ENCODE peak calls at places on chromosomes 6 and 20, in seven cellular contexts. One of them, this sample, is unnamed.
A peak's percentile ranks its signal among the peaks of the same experiment; 100 is the strongest.

GRCh38 chr6:109867009-109867969 is 110.8 kb upstream of the GPR6 start:
- DNase-seq in retina: peak; percentile 21
- DNase-seq in lower leg skin: peak; percentile 85
- DNase-seq in stimulated activated CD4-positive, alpha-beta T cell treated with anti-CD3 and anti-CD28 coated beads, Interleukin-12 subunit alpha, Interleukin-12 subunit beta, amount 100 ng/mL, for 48 hours: no peak
- DNase-seq in NCI-H2081: no peak
- DNase-seq in HFFc6: no peak
- DNase-seq in midbrain: peak; percentile 81
- DNase-seq in this sample: no peak

GRCh38 chr20:461254-462198 is 807 bp downstream of the TBC1D20 start:
- DNase-seq in NCI-H2081: peak; percentile 41
- DNase-seq in midbrain: peak; percentile 52
- DNase-seq in lower leg skin: peak; percentile 92
- DNase-seq in HFFc6: peak; percentile 32
- DNase-seq in retina: peak; percentile 80
- DNase-seq in stimulated activated CD4-positive, alpha-beta T cell treated with anti-CD3 and anti-CD28 coated beads, Interleukin-12 subunit alpha, Interleukin-12 subunit beta, amount 100 ng/mL, for 48 hours: no peak
- DNase-seq in this sample: peak; percentile 52

GRCh38 chr6:109379706-109380105 is 2.6 kb downstream of the CD164 start:
- DNase-seq in HFFc6: peak; percentile 75
- DNase-seq in retina: no peak
- DNase-seq in NCI-H2081: no peak
- DNase-seq in lower leg skin: no peak
- DNase-seq in midbrain: no peak
- DNase-seq in stimulated activated CD4-positive, alpha-beta T cell treated with anti-CD3 and anti-CD28 coated beads, Interleukin-12 subunit alpha, Interleukin-12 subunit beta, amount 100 ng/mL, for 48 hours: no peak
- DNase-seq in this sample: no peak

GRCh38 chr6:28429781-28430180 is 13.5 kb downstream of the ZSCAN23 start:
- DNase-seq in retina: no peak
- DNase-seq in midbrain: no peak
- DNase-seq in NCI-H2081: no peak
- DNase-seq in stimulated activated CD4-positive, alpha-beta T cell treated with anti-CD3 and anti-CD28 coated beads, Interleukin-12 subunit alpha, Interleukin-12 subunit beta, amount 100 ng/mL, for 48 hours: no peak
- DNase-seq in lower leg skin: no peak
- DNase-seq in HFFc6: no peak
- DNase-seq in this sample: no peak

GRCh38 chr6:148143771-148144170 is 198.9 kb upstream of the SASH1 start:
- DNase-seq in NCI-H2081: no peak
- DNase-seq in HFFc6: no peak
- DNase-seq in retina: no peak
- DNase-seq in lower leg skin: no peak
- DNase-seq in stimulated activated CD4-positive, alpha-beta T cell treated with anti-CD3 and anti-CD28 coated beads, Interleukin-12 subunit alpha, Interleukin-12 subunit beta, amount 100 ng/mL, for 48 hours: no peak
- DNase-seq in midbrain: no peak
- DNase-seq in this sample: no peak

GRCh38 chr6:97885844-97886243 is 602.8 kb upstream of the MMS22L start:
- DNase-seq in NCI-H2081: no peak
- DNase-seq in stimulated activated CD4-positive, alpha-beta T cell treated with anti-CD3 and anti-CD28 coated beads, Interleukin-12 subunit alpha, Interleukin-12 subunit beta, amount 100 ng/mL, for 48 hours: no peak
- DNase-seq in midbrain: no peak
- DNase-seq in lower leg skin: no peak
- DNase-seq in retina: no peak
- DNase-seq in HFFc6: no peak
- DNase-seq in this sample: no peak

GRCh38 chr6:43749461-43749860 is 20.6 kb upstream of the VEGFA start:
- DNase-seq in HFFc6: no peak
- DNase-seq in stimulated activated CD4-positive, alpha-beta T cell treated with anti-CD3 and anti-CD28 coated beads, Interleukin-12 subunit alpha, Interleukin-12 subunit beta, amount 100 ng/mL, for 48 hours: no peak
- DNase-seq in retina: no peak
- DNase-seq in NCI-H2081: no peak
- DNase-seq in midbrain: no peak
- DNase-seq in lower leg skin: no peak
- DNase-seq in this sample: no peak

GRCh38 chr6:41477572-41477971 is 68.6 kb upstream of the FOXP4 start:
- DNase-seq in lower leg skin: no peak
- DNase-seq in HFFc6: no peak
- DNase-seq in retina: no peak
- DNase-seq in stimulated activated CD4-positive, alpha-beta T cell treated with anti-CD3 and anti-CD28 coated beads, Interleukin-12 subunit alpha, Interleukin-12 subunit beta, amount 100 ng/mL, for 48 hours: no peak
- DNase-seq in midbrain: no peak
- DNase-seq in NCI-H2081: no peak
- DNase-seq in this sample: no peak

GRCh38 chr6:149012040-149012545 is 265.3 kb downstream of the UST start:
- DNase-seq in stimulated activated CD4-positive, alpha-beta T cell treated with anti-CD3 and anti-CD28 coated beads, Interleukin-12 subunit alpha, Interleukin-12 subunit beta, amount 100 ng/mL, for 48 hours: no peak
- DNase-seq in retina: no peak
- DNase-seq in lower leg skin: no peak
- DNase-seq in NCI-H2081: no peak
- DNase-seq in HFFc6: peak; percentile 99
- DNase-seq in midbrain: no peak
- DNase-seq in this sample: no peak

GRCh38 chr20:11540558-11540957 is 377.1 kb upstream of the BTBD3 start:
- DNase-seq in NCI-H2081: no peak
- DNase-seq in lower leg skin: no peak
- DNase-seq in retina: no peak
- DNase-seq in stimulated activated CD4-positive, alpha-beta T cell treated with anti-CD3 and anti-CD28 coated beads, Interleukin-12 subunit alpha, Interleukin-12 subunit beta, amount 100 ng/mL, for 48 hours: no peak
- DNase-seq in midbrain: no peak
- DNase-seq in HFFc6: no peak
- DNase-seq in this sample: no peak

GRCh38 chr6:144360401-144360800 is 75.3 kb downstream of the UTRN start:
- DNase-seq in retina: no peak
- DNase-seq in HFFc6: peak; percentile 21
- DNase-seq in midbrain: no peak
- DNase-seq in NCI-H2081: no peak
- DNase-seq in stimulated activated CD4-positive, alpha-beta T cell treated with anti-CD3 and anti-CD28 coated beads, Interleukin-12 subunit alpha, Interleukin-12 subunit beta, amount 100 ng/mL, for 48 hours: no peak
- DNase-seq in lower leg skin: no peak
- DNase-seq in this sample: no peak

GRCh38 chr6:147205690-147206600 is 1.7 kb downstream of the STXBP5 start:
- DNase-seq in stimulated activated CD4-positive, alpha-beta T cell treated with anti-CD3 and anti-CD28 coated beads, Interleukin-12 subunit alpha, Interleukin-12 subunit beta, amount 100 ng/mL, for 48 hours: no peak
- DNase-seq in lower leg skin: no peak
- DNase-seq in NCI-H2081: no peak
- DNase-seq in HFFc6: no peak
- DNase-seq in retina: peak; percentile 27
- DNase-seq in midbrain: peak; percentile 65
- DNase-seq in this sample: no peak

GRCh38 chr6:133701633-133702331 is 187.1 kb upstream of the TCF21 start:
- DNase-seq in lower leg skin: no peak
- DNase-seq in NCI-H2081: no peak
- DNase-seq in retina: no peak
- DNase-seq in HFFc6: no peak
- DNase-seq in midbrain: no peak
- DNase-seq in stimulated activated CD4-positive, alpha-beta T cell treated with anti-CD3 and anti-CD28 coated beads, Interleukin-12 subunit alpha, Interleukin-12 subunit beta, amount 100 ng/mL, for 48 hours: no peak
- DNase-seq in this sample: no peak

This sample was measured in activated T-helper 2 cell treated with anti-CD3 and anti-CD28 coated beads, Interferon-gamma antibody, Interleukin-2, Interleukin-4, amounts not matched to agents 10 μg/mL and 5 μg/mL and 100 μg/mL, durations not matched to agents 14 hours and 24 hours and 36 hours.